ENCODE peak calls at places on chromosome 4, in five cellular contexts. P, V, S, G and K are unnamed samples.

GRCh38 chr4:185865901-185866328 is 53.9 kb upstream of the SORBS2 start:
- DNase-seq in P (no peak), V (no peak), S (no peak), G (no peak), K (no peak)

GRCh38 chr4:95505149-95505548 is 43.6 kb downstream of the UNC5C start:
- DNase-seq in G (no peak), S (no peak), V (peak; percentile 94), P (no peak), K (no peak)

GRCh38 chr4:183797445-183798248 is 107.5 kb upstream of the STOX2 start:
- DNase-seq in V (no peak), G (no peak), S (peak; percentile 7), P (no peak), K (peak; percentile 35)

GRCh38 chr4:83552924-83553323 is 17.0 kb downstream of the GPAT3 start:
- DNase-seq in S (no peak), P (no peak), G (no peak), V (no peak), K (no peak)

GRCh38 chr4:12144051-12144450 is 715.4 kb upstream of the HS3ST1 start:
- DNase-seq in S (no peak), P (no peak), V (no peak), G (no peak), K (no peak)

GRCh38 chr4:37685211-37685725 is 908 bp downstream of the RELL1 start:
- DNase-seq in G (peak; percentile 17), V (peak; percentile 5), S (peak; percentile 54), P (peak; percentile 78), K (peak; percentile 43)

GRCh38 chr4:76016383-76016782 is 6.9 kb downstream of the CXCL10 start:
- DNase-seq in S (peak; percentile 3), V (no peak), G (no peak), P (no peak), K (no peak)

GRCh38 chr4:129545599-129546278 is 449.8 kb downstream of the C4orf33 start:
- DNase-seq in S (no peak), V (peak; percentile 57), P (no peak), G (no peak), K (peak; percentile 18)

GRCh38 chr4:139416073-139416673 is 37.7 kb upstream of the RAB33B start:
- DNase-seq in G (no peak), S (peak; percentile 36), V (peak; percentile 44), P (peak; percentile 37), K (no peak)

GRCh38 chr4:79164961-79165610 is 160.8 kb downstream of the NAA11 start:
- DNase-seq in G (no peak), P (no peak), S (peak; percentile 96), V (no peak), K (no peak)

GRCh38 chr4:2285665-2286381 is 23.9 kb upstream of the MXD4 start:
- DNase-seq in P (no peak), G (no peak), V (no peak), S (no peak), K (no peak)

GRCh38 chr4:142121951-142122350 is 485.6 kb downstream of the IL15 start:
- DNase-seq in G (no peak), S (no peak), V (no peak), P (no peak), K (no peak)

GRCh38 chr4:151955721-151956340 is 195.0 kb upstream of the GATB start:
- DNase-seq in P (no peak), V (no peak), S (no peak), G (no peak), K (no peak)

GRCh38 chr4:102392033-102392744 is 46.9 kb upstream of the SLC39A8 start:
- DNase-seq in P (no peak), G (no peak), V (no peak), S (no peak), K (no peak)

GRCh38 chr4:1748465-1748995 is 27.2 kb downstream of the TACC3 start:
- DNase-seq in P (peak; percentile 61), G (peak; percentile 48), V (peak; percentile 65), S (peak; percentile 71), K (peak; percentile 78)

GRCh38 chr4:13126976-13127910 is 356.9 kb downstream of the RAB28 start:
- DNase-seq in G (no peak), P (no peak), S (no peak), V (peak; percentile 58), K (peak; percentile 63)

GRCh38 chr4:99205104-99205979 is 13.7 kb downstream of the ADH6 start:
- DNase-seq in P (no peak), S (peak; percentile 52), G (peak; percentile 16), V (peak; percentile 8), K (peak; percentile 28)

GRCh38 chr4:3520796-3521600 is 11.2 kb downstream of the LRPAP1 start:
- DNase-seq in V (no peak), P (no peak), G (no peak), S (no peak), K (no peak)

GRCh38 chr4:26930964-26931363 is 70.3 kb downstream of the STIM2 start:
- DNase-seq in S (no peak), P (no peak), G (no peak), V (no peak), K (no peak)

GRCh38 chr4:36785965-36786364 is 458.6 kb upstream of the NWD2 start:
- DNase-seq in S (no peak), V (no peak), G (no peak), P (no peak), K (no peak)

GRCh38 chr4:98930311-98930865 is 1.5 kb upstream of the EIF4E start:
- DNase-seq in G (no peak), S (no peak), P (no peak), V (no peak), K (no peak)

GRCh38 chr4:71614626-71615025 is 169.3 kb downstream of the GC start:
- DNase-seq in G (no peak), S (no peak), V (no peak), P (no peak), K (no peak)

GRCh38 chr4:112125416-112125815 is 19.8 kb upstream of the FAM241A start:
- DNase-seq in G (no peak), S (no peak), V (no peak), P (no peak), K (no peak)

GRCh38 chr4:126047114-126047513 is 732.4 kb downstream of the FAT4 start:
- DNase-seq in S (no peak), V (no peak), G (no peak), P (no peak), K (no peak)

GRCh38 chr4:98232202-98232601 is 29.0 kb upstream of the RAP1GDS1 start:
- DNase-seq in P (no peak), V (peak; percentile 0), S (peak; percentile 20), G (no peak), K (no peak)

GRCh38 chr4:174387721-174388120 is 104.0 kb downstream of the CEP44 start:
- DNase-seq in V (no peak), S (no peak), P (no peak), G (no peak), K (no peak)